ENCODE peak calls at places on chromosomes 4 and X, in seven cellular contexts. One of them, this sample, is unnamed.

GRCh38 chr4:182562350-182562749 is 319.1 kb downstream of the TENM3 start:
- DNase-seq in amygdala: no peak
- DNase-seq in NCI-H2029 treated with DMSO at 0.1 percent for 48 hours: no peak
- DNase-seq in GM12865: peak
- DNase-seq in stimulated activated CD4-positive, alpha-beta T cell treated with anti-CD3 and anti-CD28 coated beads, Interleukin-15, amount 100 ng/mL, for 1 hour: no peak
- DNase-seq in NCI-H1092 treated with DMSO at 0.1 percent for 48 hours: no peak
- DNase-seq in KBM-7: no peak
- DNase-seq in this sample: no peak

GRCh38 chr4:27123050-27123768 is 262.6 kb downstream of the STIM2 start:
- DNase-seq in amygdala: no peak
- DNase-seq in NCI-H2029 treated with DMSO at 0.1 percent for 48 hours: no peak
- DNase-seq in GM12865: no peak
- DNase-seq in stimulated activated CD4-positive, alpha-beta T cell treated with anti-CD3 and anti-CD28 coated beads, Interleukin-15, amount 100 ng/mL, for 1 hour: no peak
- DNase-seq in NCI-H1092 treated with DMSO at 0.1 percent for 48 hours: no peak
- DNase-seq in KBM-7: no peak
- DNase-seq in this sample: no peak

GRCh38 chrX:15930585-15930984 is 76.0 kb upstream of the AP1S2 start:
- DNase-seq in amygdala: no peak
- DNase-seq in NCI-H2029 treated with DMSO at 0.1 percent for 48 hours: no peak
- DNase-seq in GM12865: peak
- DNase-seq in stimulated activated CD4-positive, alpha-beta T cell treated with anti-CD3 and anti-CD28 coated beads, Interleukin-15, amount 100 ng/mL, for 1 hour: no peak
- DNase-seq in NCI-H1092 treated with DMSO at 0.1 percent for 48 hours: peak
- DNase-seq in KBM-7: peak
- DNase-seq in this sample: no peak

GRCh38 chr4:77443941-77444340 is 161.7 kb upstream of the CXCL13 start:
- DNase-seq in amygdala: no peak
- DNase-seq in NCI-H2029 treated with DMSO at 0.1 percent for 48 hours: no peak
- DNase-seq in GM12865: no peak
- DNase-seq in stimulated activated CD4-positive, alpha-beta T cell treated with anti-CD3 and anti-CD28 coated beads, Interleukin-15, amount 100 ng/mL, for 1 hour: no peak
- DNase-seq in NCI-H1092 treated with DMSO at 0.1 percent for 48 hours: no peak
- DNase-seq in KBM-7: no peak
- DNase-seq in this sample: no peak

GRCh38 chr4:139392797-139393196 is 61.1 kb upstream of the RAB33B start:
- DNase-seq in amygdala: no peak
- DNase-seq in NCI-H2029 treated with DMSO at 0.1 percent for 48 hours: no peak
- DNase-seq in GM12865: no peak
- DNase-seq in stimulated activated CD4-positive, alpha-beta T cell treated with anti-CD3 and anti-CD28 coated beads, Interleukin-15, amount 100 ng/mL, for 1 hour: no peak
- DNase-seq in NCI-H1092 treated with DMSO at 0.1 percent for 48 hours: no peak
- DNase-seq in KBM-7: no peak
- DNase-seq in this sample: no peak

GRCh38 chr4:118718511-118719170 is 33.4 kb downstream of the METTL14 start:
- DNase-seq in amygdala: no peak
- DNase-seq in NCI-H2029 treated with DMSO at 0.1 percent for 48 hours: no peak
- DNase-seq in GM12865: no peak
- DNase-seq in stimulated activated CD4-positive, alpha-beta T cell treated with anti-CD3 and anti-CD28 coated beads, Interleukin-15, amount 100 ng/mL, for 1 hour: no peak
- DNase-seq in NCI-H1092 treated with DMSO at 0.1 percent for 48 hours: no peak
- DNase-seq in KBM-7: no peak
- DNase-seq in this sample: no peak

GRCh38 chrX:17737707-17738001 is 361 bp downstream of the SCML1 start:
- DNase-seq in amygdala: no peak
- DNase-seq in NCI-H2029 treated with DMSO at 0.1 percent for 48 hours: no peak
- DNase-seq in GM12865: no peak
- DNase-seq in stimulated activated CD4-positive, alpha-beta T cell treated with anti-CD3 and anti-CD28 coated beads, Interleukin-15, amount 100 ng/mL, for 1 hour: no peak
- DNase-seq in NCI-H1092 treated with DMSO at 0.1 percent for 48 hours: no peak
- DNase-seq in KBM-7: peak
- DNase-seq in this sample: peak

GRCh38 chrX:107826286-107827136 is 845 bp downstream of the MID2 start:
- DNase-seq in amygdala: peak
- DNase-seq in NCI-H2029 treated with DMSO at 0.1 percent for 48 hours: no peak
- DNase-seq in GM12865: peak
- DNase-seq in stimulated activated CD4-positive, alpha-beta T cell treated with anti-CD3 and anti-CD28 coated beads, Interleukin-15, amount 100 ng/mL, for 1 hour: peak
- DNase-seq in NCI-H1092 treated with DMSO at 0.1 percent for 48 hours: peak
- DNase-seq in KBM-7: peak
- DNase-seq in this sample: peak

GRCh38 chrX:119552508-119552907 is 12.7 kb downstream of the STEEP1 start:
- DNase-seq in amygdala: no peak
- DNase-seq in NCI-H2029 treated with DMSO at 0.1 percent for 48 hours: no peak
- DNase-seq in GM12865: no peak
- DNase-seq in stimulated activated CD4-positive, alpha-beta T cell treated with anti-CD3 and anti-CD28 coated beads, Interleukin-15, amount 100 ng/mL, for 1 hour: no peak
- DNase-seq in NCI-H1092 treated with DMSO at 0.1 percent for 48 hours: no peak
- DNase-seq in KBM-7: no peak
- DNase-seq in this sample: no peak

GRCh38 chr4:27176400-27176799 is 315.8 kb downstream of the STIM2 start:
- DNase-seq in amygdala: peak
- DNase-seq in NCI-H2029 treated with DMSO at 0.1 percent for 48 hours: peak
- DNase-seq in GM12865: peak
- DNase-seq in stimulated activated CD4-positive, alpha-beta T cell treated with anti-CD3 and anti-CD28 coated beads, Interleukin-15, amount 100 ng/mL, for 1 hour: no peak
- DNase-seq in NCI-H1092 treated with DMSO at 0.1 percent for 48 hours: peak
- DNase-seq in KBM-7: peak
- DNase-seq in this sample: no peak

GRCh38 chrX:123743312-123743711 is 10.5 kb upstream of the THOC2 start:
- DNase-seq in amygdala: no peak
- DNase-seq in NCI-H2029 treated with DMSO at 0.1 percent for 48 hours: peak
- DNase-seq in GM12865: no peak
- DNase-seq in stimulated activated CD4-positive, alpha-beta T cell treated with anti-CD3 and anti-CD28 coated beads, Interleukin-15, amount 100 ng/mL, for 1 hour: no peak
- DNase-seq in NCI-H1092 treated with DMSO at 0.1 percent for 48 hours: no peak
- DNase-seq in KBM-7: no peak
- DNase-seq in this sample: no peak

This sample was measured in activated B cell treated with CpG ODN at 0.5 μM for 24 hours.